ENCODE peak calls at places on chromosomes 16 and 17, in ten cellular contexts. One of them, this sample, is unnamed.

GRCh38 chr16:81076566-81077076 is 417 bp downstream of the C16orf46 start:
- DNase-seq in posterior cingulate gyrus: peak; percentile 89
- DNase-seq in HEK293T: peak; percentile 84
- DNase-seq in effector memory CD8-positive, alpha-beta T cell: peak; percentile 99
- DNase-seq in T-helper 1 cell: peak; percentile 84
- DNase-seq in hippocampal formation: peak; percentile 94
- DNase-seq in cardiac fibroblast: peak; percentile 89
- DNase-seq in breast epithelium: peak; percentile 90
- DNase-seq in NCI-H524: peak; percentile 95
- DNase-seq in iris pigment epithelial cell: peak; percentile 83
- DNase-seq in this sample: peak; percentile 71

GRCh38 chr16:4358831-4359561 is 7.9 kb upstream of the PAM16 start:
- DNase-seq in posterior cingulate gyrus: peak; percentile 67
- DNase-seq in T-helper 1 cell: peak; percentile 54
- DNase-seq in NCI-H524: peak; percentile 19
- DNase-seq in hippocampal formation: no peak
- DNase-seq in iris pigment epithelial cell: no peak
- DNase-seq in breast epithelium: peak; percentile 70
- DNase-seq in cardiac fibroblast: peak; percentile 46
- DNase-seq in HEK293T: peak; percentile 70
- DNase-seq in effector memory CD8-positive, alpha-beta T cell: peak; percentile 66
- DNase-seq in this sample: peak; percentile 82

GRCh38 chr16:12092347-12092882 is 115.9 kb downstream of the SNX29 start:
- DNase-seq in breast epithelium: peak; percentile 12
- DNase-seq in effector memory CD8-positive, alpha-beta T cell: no peak
- DNase-seq in cardiac fibroblast: peak; percentile 79
- DNase-seq in NCI-H524: peak; percentile 47
- DNase-seq in hippocampal formation: no peak
- DNase-seq in T-helper 1 cell: no peak
- DNase-seq in posterior cingulate gyrus: no peak
- DNase-seq in iris pigment epithelial cell: peak; percentile 93
- DNase-seq in HEK293T: no peak
- DNase-seq in this sample: no peak

GRCh38 chr17:42603318-42603717 is 5.9 kb downstream of the RETREG3 start:
- DNase-seq in breast epithelium: no peak
- DNase-seq in hippocampal formation: no peak
- DNase-seq in posterior cingulate gyrus: no peak
- DNase-seq in T-helper 1 cell: no peak
- DNase-seq in iris pigment epithelial cell: no peak
- DNase-seq in cardiac fibroblast: no peak
- DNase-seq in NCI-H524: peak; percentile 54
- DNase-seq in HEK293T: no peak
- DNase-seq in effector memory CD8-positive, alpha-beta T cell: no peak
- DNase-seq in this sample: no peak

GRCh38 chr17:49624896-49625295 is 49.2 kb downstream of the NXPH3 start:
- DNase-seq in NCI-H524: no peak
- DNase-seq in HEK293T: no peak
- DNase-seq in posterior cingulate gyrus: no peak
- DNase-seq in breast epithelium: no peak
- DNase-seq in iris pigment epithelial cell: peak; percentile 61
- DNase-seq in cardiac fibroblast: peak; percentile 53
- DNase-seq in T-helper 1 cell: no peak
- DNase-seq in effector memory CD8-positive, alpha-beta T cell: no peak
- DNase-seq in hippocampal formation: no peak
- DNase-seq in this sample: no peak

GRCh38 chr17:13777003-13777402 is 175.3 kb upstream of the HS3ST3A1 start:
- DNase-seq in posterior cingulate gyrus: no peak
- DNase-seq in NCI-H524: no peak
- DNase-seq in T-helper 1 cell: no peak
- DNase-seq in breast epithelium: no peak
- DNase-seq in cardiac fibroblast: no peak
- DNase-seq in iris pigment epithelial cell: no peak
- DNase-seq in HEK293T: no peak
- DNase-seq in hippocampal formation: no peak
- DNase-seq in effector memory CD8-positive, alpha-beta T cell: no peak
- DNase-seq in this sample: no peak

GRCh38 chr17:30570191-30570590 is 93.0 kb downstream of the GOSR1 start:
- DNase-seq in NCI-H524: peak; percentile 31
- DNase-seq in cardiac fibroblast: no peak
- DNase-seq in HEK293T: no peak
- DNase-seq in T-helper 1 cell: no peak
- DNase-seq in breast epithelium: peak; percentile 28
- DNase-seq in iris pigment epithelial cell: no peak
- DNase-seq in hippocampal formation: no peak
- DNase-seq in effector memory CD8-positive, alpha-beta T cell: no peak
- DNase-seq in posterior cingulate gyrus: no peak
- DNase-seq in this sample: no peak

GRCh38 chr17:50867856-50868438 is 1.8 kb upstream of the TOB1 start:
- DNase-seq in hippocampal formation: peak; percentile 84
- DNase-seq in posterior cingulate gyrus: no peak
- DNase-seq in HEK293T: no peak
- DNase-seq in iris pigment epithelial cell: no peak
- DNase-seq in T-helper 1 cell: no peak
- DNase-seq in NCI-H524: no peak
- DNase-seq in breast epithelium: no peak
- DNase-seq in cardiac fibroblast: no peak
- DNase-seq in effector memory CD8-positive, alpha-beta T cell: no peak
- DNase-seq in this sample: no peak

GRCh38 chr16:30843501-30843900 is 50.4 kb downstream of the BCL7C start:
- DNase-seq in posterior cingulate gyrus: no peak
- DNase-seq in NCI-H524: no peak
- DNase-seq in hippocampal formation: no peak
- DNase-seq in effector memory CD8-positive, alpha-beta T cell: no peak
- DNase-seq in HEK293T: no peak
- DNase-seq in T-helper 1 cell: no peak
- DNase-seq in breast epithelium: no peak
- DNase-seq in cardiac fibroblast: no peak
- DNase-seq in iris pigment epithelial cell: no peak
- DNase-seq in this sample: no peak

GRCh38 chr16:50213939-50214519 is 52.3 kb upstream of the ADCY7 start:
- DNase-seq in T-helper 1 cell: no peak
- DNase-seq in hippocampal formation: peak; percentile 63
- DNase-seq in cardiac fibroblast: peak; percentile 75
- DNase-seq in posterior cingulate gyrus: no peak
- DNase-seq in breast epithelium: no peak
- DNase-seq in HEK293T: no peak
- DNase-seq in iris pigment epithelial cell: peak; percentile 53
- DNase-seq in effector memory CD8-positive, alpha-beta T cell: peak; percentile 26
- DNase-seq in NCI-H524: peak; percentile 47
- DNase-seq in this sample: peak; percentile 16

GRCh38 chr16:7140899-7141298 is 191.7 kb upstream of the RBFOX1 start:
- DNase-seq in posterior cingulate gyrus: peak; percentile 24
- DNase-seq in HEK293T: no peak
- DNase-seq in cardiac fibroblast: no peak
- DNase-seq in iris pigment epithelial cell: no peak
- DNase-seq in breast epithelium: no peak
- DNase-seq in effector memory CD8-positive, alpha-beta T cell: no peak
- DNase-seq in NCI-H524: no peak
- DNase-seq in T-helper 1 cell: no peak
- DNase-seq in hippocampal formation: no peak
- DNase-seq in this sample: no peak

GRCh38 chr17:15039366-15039765 is 225.8 kb downstream of the PMP22 start:
- DNase-seq in breast epithelium: no peak
- DNase-seq in cardiac fibroblast: no peak
- DNase-seq in HEK293T: no peak
- DNase-seq in T-helper 1 cell: no peak
- DNase-seq in effector memory CD8-positive, alpha-beta T cell: no peak
- DNase-seq in posterior cingulate gyrus: no peak
- DNase-seq in hippocampal formation: no peak
- DNase-seq in NCI-H524: no peak
- DNase-seq in iris pigment epithelial cell: no peak
- DNase-seq in this sample: no peak

GRCh38 chr16:23535901-23536300 is 21.2 kb downstream of the EARS2 start:
- DNase-seq in iris pigment epithelial cell: no peak
- DNase-seq in HEK293T: no peak
- DNase-seq in posterior cingulate gyrus: no peak
- DNase-seq in hippocampal formation: no peak
- DNase-seq in NCI-H524: no peak
- DNase-seq in effector memory CD8-positive, alpha-beta T cell: no peak
- DNase-seq in T-helper 1 cell: no peak
- DNase-seq in breast epithelium: no peak
- DNase-seq in cardiac fibroblast: no peak
- DNase-seq in this sample: no peak

GRCh38 chr16:48081656-48082055 is 74.1 kb downstream of the ABCC12 start:
- DNase-seq in T-helper 1 cell: no peak
- DNase-seq in posterior cingulate gyrus: no peak
- DNase-seq in iris pigment epithelial cell: peak; percentile 88
- DNase-seq in breast epithelium: no peak
- DNase-seq in HEK293T: no peak
- DNase-seq in hippocampal formation: no peak
- DNase-seq in NCI-H524: no peak
- DNase-seq in cardiac fibroblast: peak; percentile 94
- DNase-seq in effector memory CD8-positive, alpha-beta T cell: no peak
- DNase-seq in this sample: no peak

GRCh38 chr17:38906429-38907172 is 18.8 kb upstream of the LASP1NB start:
- DNase-seq in breast epithelium: no peak
- DNase-seq in hippocampal formation: no peak
- DNase-seq in cardiac fibroblast: peak; percentile 41
- DNase-seq in iris pigment epithelial cell: no peak
- DNase-seq in NCI-H524: no peak
- DNase-seq in T-helper 1 cell: no peak
- DNase-seq in posterior cingulate gyrus: no peak
- DNase-seq in effector memory CD8-positive, alpha-beta T cell: no peak
- DNase-seq in HEK293T: no peak
- DNase-seq in this sample: no peak

GRCh38 chr16:88007321-88007731 is 56.1 kb downstream of the BANP start:
- DNase-seq in iris pigment epithelial cell: no peak
- DNase-seq in HEK293T: no peak
- DNase-seq in effector memory CD8-positive, alpha-beta T cell: no peak
- DNase-seq in breast epithelium: no peak
- DNase-seq in cardiac fibroblast: no peak
- DNase-seq in posterior cingulate gyrus: no peak
- DNase-seq in NCI-H524: no peak
- DNase-seq in T-helper 1 cell: no peak
- DNase-seq in hippocampal formation: peak; percentile 67
- DNase-seq in this sample: no peak

GRCh38 chr16:4309833-4310266 is 6.0 kb upstream of the GLIS2 start:
- DNase-seq in cardiac fibroblast: no peak
- DNase-seq in hippocampal formation: no peak
- DNase-seq in HEK293T: peak; percentile 26
- DNase-seq in breast epithelium: no peak
- DNase-seq in NCI-H524: peak; percentile 58
- DNase-seq in posterior cingulate gyrus: no peak
- DNase-seq in iris pigment epithelial cell: peak; percentile 69
- DNase-seq in T-helper 1 cell: peak; percentile 35
- DNase-seq in effector memory CD8-positive, alpha-beta T cell: peak; percentile 47
- DNase-seq in this sample: no peak

GRCh38 chr17:46110219-46110618 is 83.0 kb downstream of the KANSL1 start:
- DNase-seq in breast epithelium: no peak
- DNase-seq in NCI-H524: peak; percentile 54
- DNase-seq in HEK293T: no peak
- DNase-seq in cardiac fibroblast: no peak
- DNase-seq in iris pigment epithelial cell: no peak
- DNase-seq in T-helper 1 cell: no peak
- DNase-seq in posterior cingulate gyrus: no peak
- DNase-seq in hippocampal formation: no peak
- DNase-seq in effector memory CD8-positive, alpha-beta T cell: no peak
- DNase-seq in this sample: no peak

This sample was measured in HuH-7.